ENCODE peak calls at places on chromosomes 4 and X, in ten cellular contexts. One of them, this sample, is unnamed.

GRCh38 chrX:100976211-100976610 is 6.7 kb downstream of the ARL13A start:
- DNase-seq in PC-3: peak; percentile 76
- DNase-seq in Peyer's patch: no peak
- DNase-seq in pancreas: no peak
- DNase-seq in A673: no peak
- DNase-seq in HCT116: no peak
- DNase-seq in CD4-positive, alpha-beta memory T cell: no peak
- DNase-seq in upper lobe of right lung: no peak
- DNase-seq in tibial artery: no peak
- DNase-seq in HepG2: no peak
- DNase-seq in this sample: no peak

GRCh38 chrX:44903107-44903506 is 30.1 kb downstream of the KDM6A start:
- DNase-seq in upper lobe of right lung: no peak
- DNase-seq in tibial artery: no peak
- DNase-seq in A673: peak; percentile 56
- DNase-seq in Peyer's patch: no peak
- DNase-seq in PC-3: peak; percentile 81
- DNase-seq in HCT116: peak; percentile 33
- DNase-seq in HepG2: peak; percentile 50
- DNase-seq in CD4-positive, alpha-beta memory T cell: no peak
- DNase-seq in pancreas: no peak
- DNase-seq in this sample: no peak

GRCh38 chr4:2863649-2864048 is 20.0 kb downstream of the ADD1 start:
- DNase-seq in upper lobe of right lung: no peak
- DNase-seq in HepG2: no peak
- DNase-seq in CD4-positive, alpha-beta memory T cell: no peak
- DNase-seq in PC-3: no peak
- DNase-seq in HCT116: no peak
- DNase-seq in A673: no peak
- DNase-seq in Peyer's patch: no peak
- DNase-seq in tibial artery: no peak
- DNase-seq in pancreas: no peak
- DNase-seq in this sample: no peak

GRCh38 chr4:79823148-79823763 is 249.8 kb downstream of the ANTXR2 start:
- DNase-seq in PC-3: peak; percentile 45
- DNase-seq in tibial artery: no peak
- DNase-seq in A673: no peak
- DNase-seq in HCT116: no peak
- DNase-seq in upper lobe of right lung: no peak
- DNase-seq in CD4-positive, alpha-beta memory T cell: no peak
- DNase-seq in pancreas: no peak
- DNase-seq in HepG2: no peak
- DNase-seq in Peyer's patch: no peak
- DNase-seq in this sample: no peak

GRCh38 chrX:49291615-49292337 is 11.7 kb upstream of the GAGE10 start:
- DNase-seq in pancreas: peak; percentile 84
- DNase-seq in HCT116: peak; percentile 51
- DNase-seq in PC-3: peak; percentile 64
- DNase-seq in Peyer's patch: peak; percentile 62
- DNase-seq in upper lobe of right lung: peak; percentile 72
- DNase-seq in A673: peak; percentile 69
- DNase-seq in tibial artery: no peak
- DNase-seq in HepG2: peak; percentile 12
- DNase-seq in CD4-positive, alpha-beta memory T cell: peak; percentile 64
- DNase-seq in this sample: peak; percentile 42

GRCh38 chr4:151417766-151418376 is 8.9 kb downstream of the FHIP1A start:
- DNase-seq in tibial artery: no peak
- DNase-seq in HepG2: no peak
- DNase-seq in CD4-positive, alpha-beta memory T cell: no peak
- DNase-seq in pancreas: no peak
- DNase-seq in upper lobe of right lung: no peak
- DNase-seq in A673: no peak
- DNase-seq in PC-3: peak; percentile 48
- DNase-seq in HCT116: no peak
- DNase-seq in Peyer's patch: no peak
- DNase-seq in this sample: no peak

GRCh38 chrX:152819271-152819670 is 11.3 kb downstream of the CETN2 start:
- DNase-seq in HCT116: no peak
- DNase-seq in upper lobe of right lung: no peak
- DNase-seq in tibial artery: no peak
- DNase-seq in pancreas: no peak
- DNase-seq in Peyer's patch: no peak
- DNase-seq in HepG2: no peak
- DNase-seq in A673: no peak
- DNase-seq in PC-3: peak; percentile 19
- DNase-seq in CD4-positive, alpha-beta memory T cell: no peak
- DNase-seq in this sample: no peak

GRCh38 chr4:40769266-40769665 is 19.5 kb downstream of the NSUN7 start:
- DNase-seq in A673: no peak
- DNase-seq in PC-3: no peak
- DNase-seq in pancreas: no peak
- DNase-seq in Peyer's patch: no peak
- DNase-seq in HCT116: no peak
- DNase-seq in HepG2: no peak
- DNase-seq in tibial artery: no peak
- DNase-seq in upper lobe of right lung: no peak
- DNase-seq in CD4-positive, alpha-beta memory T cell: no peak
- DNase-seq in this sample: no peak

GRCh38 chrX:17038681-17039161 is 92.3 kb downstream of the REPS2 start:
- DNase-seq in CD4-positive, alpha-beta memory T cell: no peak
- DNase-seq in pancreas: no peak
- DNase-seq in A673: no peak
- DNase-seq in HepG2: no peak
- DNase-seq in PC-3: no peak
- DNase-seq in Peyer's patch: no peak
- DNase-seq in HCT116: no peak
- DNase-seq in tibial artery: no peak
- DNase-seq in upper lobe of right lung: no peak
- DNase-seq in this sample: no peak

GRCh38 chr4:111807556-111807955 is 337.7 kb upstream of the FAM241A start:
- DNase-seq in HCT116: no peak
- DNase-seq in pancreas: no peak
- DNase-seq in Peyer's patch: no peak
- DNase-seq in PC-3: no peak
- DNase-seq in tibial artery: no peak
- DNase-seq in HepG2: no peak
- DNase-seq in CD4-positive, alpha-beta memory T cell: no peak
- DNase-seq in upper lobe of right lung: no peak
- DNase-seq in A673: no peak
- DNase-seq in this sample: no peak

GRCh38 chr4:169066934-169067333 is 56.9 kb upstream of the CBR4 start:
- DNase-seq in PC-3: no peak
- DNase-seq in Peyer's patch: no peak
- DNase-seq in A673: no peak
- DNase-seq in CD4-positive, alpha-beta memory T cell: no peak
- DNase-seq in pancreas: no peak
- DNase-seq in upper lobe of right lung: no peak
- DNase-seq in HepG2: no peak
- DNase-seq in HCT116: no peak
- DNase-seq in tibial artery: no peak
- DNase-seq in this sample: no peak

GRCh38 chr4:169070895-169071218 is 60.8 kb upstream of the CBR4 start:
- DNase-seq in Peyer's patch: no peak
- DNase-seq in CD4-positive, alpha-beta memory T cell: no peak
- DNase-seq in upper lobe of right lung: no peak
- DNase-seq in HCT116: no peak
- DNase-seq in tibial artery: no peak
- DNase-seq in A673: no peak
- DNase-seq in PC-3: peak; percentile 84
- DNase-seq in HepG2: peak; percentile 92
- DNase-seq in pancreas: no peak
- DNase-seq in this sample: peak; percentile 26

GRCh38 chr4:169068423-169068822 is 58.4 kb upstream of the CBR4 start:
- DNase-seq in A673: no peak
- DNase-seq in pancreas: no peak
- DNase-seq in upper lobe of right lung: no peak
- DNase-seq in HepG2: peak; percentile 39
- DNase-seq in PC-3: no peak
- DNase-seq in CD4-positive, alpha-beta memory T cell: no peak
- DNase-seq in HCT116: no peak
- DNase-seq in Peyer's patch: no peak
- DNase-seq in tibial artery: no peak
- DNase-seq in this sample: no peak

GRCh38 chr4:169071781-169072180 is 61.7 kb upstream of the CBR4 start:
- DNase-seq in Peyer's patch: no peak
- DNase-seq in PC-3: no peak
- DNase-seq in pancreas: no peak
- DNase-seq in upper lobe of right lung: no peak
- DNase-seq in CD4-positive, alpha-beta memory T cell: no peak
- DNase-seq in HCT116: no peak
- DNase-seq in tibial artery: no peak
- DNase-seq in HepG2: no peak
- DNase-seq in A673: no peak
- DNase-seq in this sample: no peak

DNA sequence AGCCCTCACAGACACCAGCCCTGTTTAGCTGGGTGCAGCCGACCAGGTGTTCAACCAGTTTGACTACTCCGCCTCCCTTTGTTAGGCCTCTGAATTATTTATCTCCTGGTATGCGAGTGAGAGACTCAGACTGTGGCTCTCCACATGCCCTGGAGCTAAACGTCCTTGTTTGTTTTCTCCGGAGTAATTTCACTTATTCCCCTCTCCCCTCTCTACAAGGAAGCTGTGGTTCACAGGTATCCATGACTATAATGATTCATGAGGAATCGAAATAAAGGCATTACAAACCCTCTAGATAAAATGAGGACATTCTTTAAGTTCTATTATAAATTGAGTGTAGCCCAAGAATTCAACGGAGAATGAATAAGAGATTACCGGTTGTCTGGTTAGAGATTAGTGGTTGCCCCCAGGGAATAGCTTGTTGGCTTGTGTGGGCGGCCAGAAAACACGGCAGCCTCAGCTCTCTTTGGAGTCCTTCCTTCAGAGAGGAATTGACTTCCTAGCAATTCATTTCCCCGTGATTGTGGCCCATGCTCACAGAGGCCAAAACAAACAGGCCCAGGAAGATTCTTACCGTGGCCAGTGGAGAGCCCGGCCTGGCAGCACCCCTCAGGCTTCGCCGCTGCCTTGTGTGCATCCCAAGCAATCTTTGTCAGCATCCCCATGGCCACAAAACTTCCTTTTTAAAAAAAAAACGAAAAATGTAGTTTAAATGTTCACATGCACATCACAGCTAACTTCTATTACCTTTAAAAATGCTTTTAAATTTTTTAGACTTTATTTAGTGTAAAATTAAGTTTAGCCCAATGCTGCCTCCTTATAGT is 60.2 kb upstream of the CBR4 start:
- DNase-seq in PC-3: peak; percentile 97
- DNase-seq in tibial artery: peak; percentile 51
- DNase-seq in upper lobe of right lung: no peak
- DNase-seq in A673: peak; percentile 92
- DNase-seq in HCT116: peak; percentile 76
- DNase-seq in CD4-positive, alpha-beta memory T cell: no peak
- DNase-seq in pancreas: no peak
- DNase-seq in Peyer's patch: no peak
- DNase-seq in HepG2: peak; percentile 35
- DNase-seq in this sample: peak; percentile 81
- H3K4me3 ChIP-seq in PC-3: peak overlapping the region; percentile 47
- H3K4me3 ChIP-seq in tibial artery: no peak overlapping the region
- H3K4me3 ChIP-seq in upper lobe of right lung: no peak overlapping the region
- H3K4me3 ChIP-seq in A673: peak overlapping the region; percentile 12
- H3K4me3 ChIP-seq in HCT116: no peak overlapping the region
- H3K4me3 ChIP-seq in CD4-positive, alpha-beta memory T cell: no peak overlapping the region
- H3K4me3 ChIP-seq in pancreas: no peak overlapping the region
- H3K4me3 ChIP-seq in Peyer's patch: no peak overlapping the region
- H3K4me3 ChIP-seq in HepG2: peak overlapping the region; percentile 45
- H3K4me3 ChIP-seq in this sample: peak overlapping the region; percentile 41

GRCh38 chrX:123962006-123962485 is 540 bp downstream of the STAG2 start:
- DNase-seq in upper lobe of right lung: no peak
- DNase-seq in PC-3: no peak
- DNase-seq in CD4-positive, alpha-beta memory T cell: no peak
- DNase-seq in tibial artery: no peak
- DNase-seq in A673: no peak
- DNase-seq in HCT116: peak; percentile 24
- DNase-seq in pancreas: no peak
- DNase-seq in HepG2: no peak
- DNase-seq in Peyer's patch: no peak
- DNase-seq in this sample: no peak
- H3K27ac ChIP-seq in upper lobe of right lung: peak overlapping the region; percentile 98
- H3K27ac ChIP-seq in PC-3: peak overlapping the region; percentile 96
- H3K27ac ChIP-seq in CD4-positive, alpha-beta memory T cell: peak overlapping the region; percentile 98
- H3K27ac ChIP-seq in tibial artery: peak overlapping the region; percentile 98
- H3K27ac ChIP-seq in A673: peak overlapping the region; percentile 99
- H3K27ac ChIP-seq in HCT116: peak overlapping the region; percentile 84
- H3K27ac ChIP-seq in pancreas: peak overlapping the region; percentile 90
- H3K27ac ChIP-seq in HepG2: peak overlapping the region; percentile 99
- H3K27ac ChIP-seq in Peyer's patch: peak overlapping the region; percentile 99
- H3K27ac ChIP-seq in this sample: peak overlapping the region; percentile 100

GRCh38 chr4:24885342-24885741 is 27.5 kb downstream of the CCDC149 start:
- DNase-seq in pancreas: no peak
- DNase-seq in tibial artery: no peak
- DNase-seq in upper lobe of right lung: no peak
- DNase-seq in A673: no peak
- DNase-seq in HepG2: no peak
- DNase-seq in CD4-positive, alpha-beta memory T cell: no peak
- DNase-seq in HCT116: no peak
- DNase-seq in Peyer's patch: no peak
- DNase-seq in PC-3: no peak
- DNase-seq in this sample: no peak
- H3K4me3 ChIP-seq in pancreas: no peak overlapping the region
- H3K4me3 ChIP-seq in tibial artery: no peak overlapping the region
- H3K4me3 ChIP-seq in upper lobe of right lung: no peak overlapping the region
- H3K4me3 ChIP-seq in A673: no peak overlapping the region
- H3K4me3 ChIP-seq in HepG2: no peak overlapping the region
- H3K4me3 ChIP-seq in CD4-positive, alpha-beta memory T cell: no peak overlapping the region
- H3K4me3 ChIP-seq in HCT116: no peak overlapping the region
- H3K4me3 ChIP-seq in Peyer's patch: no peak overlapping the region
- H3K4me3 ChIP-seq in PC-3: no peak overlapping the region
- H3K4me3 ChIP-seq in this sample: no peak overlapping the region

GRCh38 chr4:139559095-139559490 is 3.1 kb upstream of the SETD7 start:
- DNase-seq in pancreas: no peak
- DNase-seq in upper lobe of right lung: no peak
- DNase-seq in HepG2: no peak
- DNase-seq in Peyer's patch: no peak
- DNase-seq in PC-3: no peak
- DNase-seq in A673: no peak
- DNase-seq in CD4-positive, alpha-beta memory T cell: no peak
- DNase-seq in tibial artery: no peak
- DNase-seq in HCT116: no peak
- DNase-seq in this sample: no peak

GRCh38 chr4:139556735-139557505 is 901 bp upstream of the SETD7 start:
- DNase-seq in pancreas: peak; percentile 76
- DNase-seq in PC-3: peak; percentile 42
- DNase-seq in Peyer's patch: peak; percentile 79
- DNase-seq in HepG2: no peak
- DNase-seq in upper lobe of right lung: peak; percentile 86
- DNase-seq in A673: peak; percentile 82
- DNase-seq in CD4-positive, alpha-beta memory T cell: peak; percentile 68
- DNase-seq in HCT116: no peak
- DNase-seq in tibial artery: peak; percentile 57
- DNase-seq in this sample: peak; percentile 63

GRCh38 chr4:139557506-139558110 is 1.6 kb upstream of the SETD7 start:
- DNase-seq in HCT116: no peak
- DNase-seq in tibial artery: no peak
- DNase-seq in HepG2: no peak
- DNase-seq in pancreas: no peak
- DNase-seq in A673: no peak
- DNase-seq in PC-3: no peak
- DNase-seq in upper lobe of right lung: no peak
- DNase-seq in CD4-positive, alpha-beta memory T cell: no peak
- DNase-seq in Peyer's patch: no peak
- DNase-seq in this sample: no peak

GRCh38 chr4:139559692-139560091 is 3.7 kb upstream of the SETD7 start:
- DNase-seq in A673: peak; percentile 29
- DNase-seq in pancreas: no peak
- DNase-seq in PC-3: no peak
- DNase-seq in Peyer's patch: no peak
- DNase-seq in HepG2: no peak
- DNase-seq in CD4-positive, alpha-beta memory T cell: no peak
- DNase-seq in tibial artery: no peak
- DNase-seq in HCT116: no peak
- DNase-seq in upper lobe of right lung: no peak
- DNase-seq in this sample: no peak

GRCh38 chr4:139558235-139559094 is 2.4 kb upstream of the SETD7 start:
- DNase-seq in tibial artery: no peak
- DNase-seq in HepG2: no peak
- DNase-seq in PC-3: no peak
- DNase-seq in HCT116: no peak
- DNase-seq in pancreas: peak; percentile 56
- DNase-seq in CD4-positive, alpha-beta memory T cell: no peak
- DNase-seq in Peyer's patch: no peak
- DNase-seq in A673: no peak
- DNase-seq in upper lobe of right lung: no peak
- DNase-seq in this sample: no peak
- H3K27ac ChIP-seq in tibial artery: no peak overlapping the region
- H3K27ac ChIP-seq in HepG2: no peak overlapping the region
- H3K27ac ChIP-seq in PC-3: no peak overlapping the region
- H3K27ac ChIP-seq in HCT116: no peak overlapping the region
- H3K27ac ChIP-seq in pancreas: peak overlapping the region; percentile 53
- H3K27ac ChIP-seq in CD4-positive, alpha-beta memory T cell: peak overlapping the region; percentile 91
- H3K27ac ChIP-seq in Peyer's patch: peak overlapping the region; percentile 96
- H3K27ac ChIP-seq in A673: peak overlapping the region; percentile 98
- H3K27ac ChIP-seq in upper lobe of right lung: no peak overlapping the region
- H3K27ac ChIP-seq in this sample: no peak overlapping the region